ENCODE peak calls at places on chromosome 6, in seven cellular contexts. One of them, this sample, is unnamed.

GRCh38 chr6:85063611-85064010 is 299.2 kb upstream of the TBX18 start:
- DNase-seq in H9: no peak
- DNase-seq in endodermal cell: no peak
- DNase-seq in astrocyte: no peak
- DNase-seq in endothelial cell of umbilical vein: no peak
- DNase-seq in NT2/D1: no peak
- DNase-seq in mesendoderm: no peak
- DNase-seq in this sample: no peak

GRCh38 chr6:141580988-141581387 is 551.7 kb upstream of the GJE1 start:
- DNase-seq in NT2/D1: no peak
- DNase-seq in mesendoderm: peak
- DNase-seq in astrocyte: peak
- DNase-seq in endodermal cell: no peak
- DNase-seq in H9: no peak
- DNase-seq in endothelial cell of umbilical vein: no peak
- DNase-seq in this sample: no peak

GRCh38 chr6:105258816-105259215 is 79.0 kb upstream of the POPDC3 start:
- DNase-seq in NT2/D1: no peak
- DNase-seq in endothelial cell of umbilical vein: peak
- DNase-seq in mesendoderm: no peak
- DNase-seq in endodermal cell: no peak
- DNase-seq in astrocyte: peak
- DNase-seq in H9: no peak
- DNase-seq in this sample: no peak

GRCh38 chr6:12656841-12657435 is 59.6 kb upstream of the PHACTR1 start:
- DNase-seq in astrocyte: no peak
- DNase-seq in endodermal cell: no peak
- DNase-seq in NT2/D1: no peak
- DNase-seq in endothelial cell of umbilical vein: no peak
- DNase-seq in H9: no peak
- DNase-seq in mesendoderm: peak
- DNase-seq in this sample: no peak

GRCh38 chr6:132797975-132798819 is at the start of gene SLC18B1:
- DNase-seq in NT2/D1: no peak
- DNase-seq in H9: peak
- DNase-seq in astrocyte: no peak
- DNase-seq in endodermal cell: peak
- DNase-seq in endothelial cell of umbilical vein: peak
- DNase-seq in mesendoderm: peak
- DNase-seq in this sample: no peak

GRCh38 chr6:86706449-86706848 is 230.9 kb upstream of the HTR1E start:
- DNase-seq in mesendoderm: peak
- DNase-seq in NT2/D1: peak
- DNase-seq in H9: peak
- DNase-seq in endothelial cell of umbilical vein: no peak
- DNase-seq in endodermal cell: peak
- DNase-seq in astrocyte: no peak
- DNase-seq in this sample: no peak

GRCh38 chr6:108897371-108897770 is 49.1 kb downstream of the ARMC2 start:
- DNase-seq in H9: no peak
- DNase-seq in NT2/D1: no peak
- DNase-seq in astrocyte: peak
- DNase-seq in mesendoderm: no peak
- DNase-seq in endodermal cell: no peak
- DNase-seq in endothelial cell of umbilical vein: peak
- DNase-seq in this sample: peak

GRCh38 chr6:46098678-46099077 is 31.1 kb upstream of the ENPP4 start:
- DNase-seq in astrocyte: no peak
- DNase-seq in mesendoderm: no peak
- DNase-seq in H9: no peak
- DNase-seq in endodermal cell: no peak
- DNase-seq in endothelial cell of umbilical vein: peak
- DNase-seq in NT2/D1: no peak
- DNase-seq in this sample: no peak

GRCh38 chr6:3247255-3248146 is 11.2 kb upstream of the PSMG4 start:
- DNase-seq in H9: peak
- DNase-seq in endothelial cell of umbilical vein: peak
- DNase-seq in NT2/D1: no peak
- DNase-seq in astrocyte: peak
- DNase-seq in endodermal cell: peak
- DNase-seq in mesendoderm: peak
- DNase-seq in this sample: no peak

GRCh38 chr6:5084787-5085637 is at the start of gene PPP1R3G:
- DNase-seq in NT2/D1: no peak
- DNase-seq in endothelial cell of umbilical vein: peak
- DNase-seq in astrocyte: peak
- DNase-seq in endodermal cell: peak
- DNase-seq in H9: peak
- DNase-seq in mesendoderm: peak
- DNase-seq in this sample: no peak

GRCh38 chr6:30013296-30013922 is 47.7 kb upstream of the POLR1H start:
- DNase-seq in astrocyte: no peak
- DNase-seq in H9: peak
- DNase-seq in endodermal cell: peak
- DNase-seq in mesendoderm: peak
- DNase-seq in NT2/D1: no peak
- DNase-seq in endothelial cell of umbilical vein: peak
- DNase-seq in this sample: no peak

GRCh38 chr6:6788394-6789020 is 200.0 kb downstream of the LY86 start:
- DNase-seq in endothelial cell of umbilical vein: peak
- DNase-seq in astrocyte: no peak
- DNase-seq in endodermal cell: peak
- DNase-seq in NT2/D1: no peak
- DNase-seq in mesendoderm: peak
- DNase-seq in H9: no peak
- DNase-seq in this sample: no peak

GRCh38 chr6:31541059-31541657 is 645 bp downstream of the DDX39B start:
- DNase-seq in endodermal cell: peak
- DNase-seq in astrocyte: peak
- DNase-seq in endothelial cell of umbilical vein: no peak
- DNase-seq in H9: no peak
- DNase-seq in mesendoderm: peak
- DNase-seq in NT2/D1: peak
- DNase-seq in this sample: no peak

GRCh38 chr6:144758602-144759001 is 473.5 kb downstream of the UTRN start:
- DNase-seq in endothelial cell of umbilical vein: peak
- DNase-seq in H9: no peak
- DNase-seq in NT2/D1: no peak
- DNase-seq in endodermal cell: no peak
- DNase-seq in mesendoderm: no peak
- DNase-seq in astrocyte: peak
- DNase-seq in this sample: peak

GRCh38 chr6:133645000-133645619 is 243.8 kb upstream of the TCF21 start:
- DNase-seq in NT2/D1: no peak
- DNase-seq in endodermal cell: no peak
- DNase-seq in endothelial cell of umbilical vein: no peak
- DNase-seq in astrocyte: peak
- DNase-seq in mesendoderm: peak
- DNase-seq in H9: no peak
- DNase-seq in this sample: no peak

GRCh38 chr6:159172066-159172465 is 2.9 kb downstream of the FNDC1 start:
- DNase-seq in mesendoderm: no peak
- DNase-seq in endodermal cell: no peak
- DNase-seq in astrocyte: peak
- DNase-seq in H9: no peak
- DNase-seq in endothelial cell of umbilical vein: no peak
- DNase-seq in NT2/D1: no peak
- DNase-seq in this sample: no peak

GRCh38 chr6:28587011-28587745 is 61.5 kb downstream of the GPX5 start:
- DNase-seq in endothelial cell of umbilical vein: no peak
- DNase-seq in endodermal cell: peak
- DNase-seq in NT2/D1: peak
- DNase-seq in mesendoderm: peak
- DNase-seq in astrocyte: peak
- DNase-seq in H9: peak
- DNase-seq in this sample: no peak

GRCh38 chr6:39927159-39927558 is 7.1 kb downstream of the MOCS1 start:
- DNase-seq in mesendoderm: peak
- DNase-seq in astrocyte: peak
- DNase-seq in H9: no peak
- DNase-seq in NT2/D1: no peak
- DNase-seq in endodermal cell: no peak
- DNase-seq in endothelial cell of umbilical vein: no peak
- DNase-seq in this sample: no peak

GRCh38 chr6:28474441-28475219 is 31.3 kb upstream of the ZSCAN23 start:
- DNase-seq in astrocyte: peak
- DNase-seq in NT2/D1: peak
- DNase-seq in endodermal cell: peak
- DNase-seq in H9: no peak
- DNase-seq in endothelial cell of umbilical vein: peak
- DNase-seq in mesendoderm: peak
- DNase-seq in this sample: peak

GRCh38 chr6:6317386-6317785 is 3.1 kb downstream of the F13A1 start:
- DNase-seq in endothelial cell of umbilical vein: no peak
- DNase-seq in astrocyte: no peak
- DNase-seq in endodermal cell: no peak
- DNase-seq in H9: no peak
- DNase-seq in NT2/D1: no peak
- DNase-seq in mesendoderm: no peak
- DNase-seq in this sample: no peak

GRCh38 chr6:68559716-68560115 is 75.4 kb upstream of the ADGRB3 start:
- DNase-seq in H9: no peak
- DNase-seq in astrocyte: peak
- DNase-seq in mesendoderm: peak
- DNase-seq in NT2/D1: peak
- DNase-seq in endothelial cell of umbilical vein: no peak
- DNase-seq in endodermal cell: peak
- DNase-seq in this sample: no peak

GRCh38 chr6:119138906-119139541 is 60.6 kb upstream of the FAM184A start:
- DNase-seq in endodermal cell: no peak
- DNase-seq in H9: no peak
- DNase-seq in astrocyte: no peak
- DNase-seq in endothelial cell of umbilical vein: no peak
- DNase-seq in mesendoderm: no peak
- DNase-seq in NT2/D1: no peak
- DNase-seq in this sample: no peak

GRCh38 chr6:135546206-135546605 is 48.7 kb upstream of the AHI1 start:
- DNase-seq in astrocyte: no peak
- DNase-seq in endodermal cell: no peak
- DNase-seq in mesendoderm: no peak
- DNase-seq in H9: no peak
- DNase-seq in endothelial cell of umbilical vein: no peak
- DNase-seq in NT2/D1: no peak
- DNase-seq in this sample: no peak

GRCh38 chr6:54307412-54308036 is 717 bp upstream of the TINAG start:
- DNase-seq in endothelial cell of umbilical vein: no peak
- DNase-seq in H9: no peak
- DNase-seq in mesendoderm: no peak
- DNase-seq in astrocyte: no peak
- DNase-seq in endodermal cell: no peak
- DNase-seq in NT2/D1: no peak
- DNase-seq in this sample: no peak

DNA sequence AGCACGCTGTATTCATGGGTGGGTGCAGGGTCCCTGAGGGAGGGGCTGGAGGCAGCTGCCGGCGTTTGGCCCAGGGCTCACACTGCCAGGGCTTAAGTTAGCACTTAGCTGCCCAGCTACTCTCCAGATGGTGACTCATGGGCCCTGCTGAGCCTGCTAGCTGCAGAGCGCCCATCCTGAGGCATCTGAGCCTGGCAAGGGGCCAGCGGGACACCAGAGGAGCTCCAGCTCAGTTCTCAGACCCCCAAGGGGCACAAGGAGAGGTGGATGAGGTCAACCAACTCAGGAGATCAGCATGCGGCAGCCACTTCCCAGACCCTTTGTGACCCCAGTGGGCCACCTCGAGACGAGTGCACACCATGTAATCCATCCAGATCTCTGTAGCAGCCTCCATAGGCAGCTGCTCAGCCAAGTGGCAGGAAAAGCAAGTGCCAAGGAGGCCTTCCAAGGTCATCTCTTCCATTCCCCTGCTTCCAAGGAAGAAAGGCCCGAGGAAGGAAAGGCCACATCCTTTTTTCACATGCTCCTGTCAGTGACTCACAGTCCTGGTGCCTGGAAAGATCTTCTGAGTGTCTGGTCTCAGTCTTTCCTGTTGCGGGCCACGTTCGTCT is 35.3 kb downstream of the FOXP4 start:
- DNase-seq in astrocyte: peak
- DNase-seq in endodermal cell: no peak
- DNase-seq in mesendoderm: no peak
- DNase-seq in endothelial cell of umbilical vein: peak
- DNase-seq in NT2/D1: no peak
- DNase-seq in H9: no peak
- DNase-seq in this sample: no peak
- H3K9ac ChIP-seq in astrocyte: peak
- H3K9ac ChIP-seq in endodermal cell: no peak
- H3K9ac ChIP-seq in mesendoderm: no peak
- H3K9ac ChIP-seq in endothelial cell of umbilical vein: no peak
- H3K9ac ChIP-seq in NT2/D1: no peak
- H3K9ac ChIP-seq in H9: no peak
- H3K9ac ChIP-seq in this sample: no peak

GRCh38 chr6:155248021-155249001 is 15.5 kb upstream of the CLDN20 start:
- DNase-seq in endodermal cell: peak
- DNase-seq in mesendoderm: peak
- DNase-seq in NT2/D1: no peak
- DNase-seq in H9: peak
- DNase-seq in astrocyte: peak
- DNase-seq in endothelial cell of umbilical vein: peak
- DNase-seq in this sample: no peak

GRCh38 chr6:155252581-155252980 is 11.2 kb upstream of the CLDN20 start:
- DNase-seq in endothelial cell of umbilical vein: no peak
- DNase-seq in H9: no peak
- DNase-seq in astrocyte: no peak
- DNase-seq in NT2/D1: no peak
- DNase-seq in endodermal cell: peak
- DNase-seq in mesendoderm: no peak
- DNase-seq in this sample: no peak

GRCh38 chr6:155247618-155248017 is 16.2 kb upstream of the CLDN20 start:
- DNase-seq in astrocyte: peak
- DNase-seq in H9: no peak
- DNase-seq in NT2/D1: no peak
- DNase-seq in endodermal cell: peak
- DNase-seq in endothelial cell of umbilical vein: no peak
- DNase-seq in mesendoderm: peak
- DNase-seq in this sample: no peak

GRCh38 chr6:155253337-155253736 is 10.5 kb upstream of the CLDN20 start:
- DNase-seq in mesendoderm: peak
- DNase-seq in NT2/D1: peak
- DNase-seq in endothelial cell of umbilical vein: no peak
- DNase-seq in endodermal cell: peak
- DNase-seq in H9: no peak
- DNase-seq in astrocyte: no peak
- DNase-seq in this sample: no peak

GRCh38 chr6:155250701-155251381 is 13.0 kb upstream of the CLDN20 start:
- DNase-seq in mesendoderm: no peak
- DNase-seq in endothelial cell of umbilical vein: no peak
- DNase-seq in NT2/D1: no peak
- DNase-seq in astrocyte: no peak
- DNase-seq in H9: no peak
- DNase-seq in endodermal cell: peak
- DNase-seq in this sample: no peak
- H3K9ac ChIP-seq in mesendoderm: no peak
- H3K9ac ChIP-seq in endothelial cell of umbilical vein: no peak
- H3K9ac ChIP-seq in NT2/D1: no peak
- H3K9ac ChIP-seq in astrocyte: no peak
- H3K9ac ChIP-seq in H9: no peak
- H3K9ac ChIP-seq in endodermal cell: no peak
- H3K9ac ChIP-seq in this sample: no peak

GRCh38 chr6:26065952-26066380 is 21.3 kb upstream of the HFE start:
- DNase-seq in astrocyte: peak
- DNase-seq in NT2/D1: no peak
- DNase-seq in H9: peak
- DNase-seq in mesendoderm: peak
- DNase-seq in endothelial cell of umbilical vein: peak
- DNase-seq in endodermal cell: peak
- DNase-seq in this sample: no peak
- H3K9ac ChIP-seq in astrocyte: peak
- H3K9ac ChIP-seq in NT2/D1: no peak
- H3K9ac ChIP-seq in H9: no peak
- H3K9ac ChIP-seq in mesendoderm: no peak
- H3K9ac ChIP-seq in endothelial cell of umbilical vein: no peak
- H3K9ac ChIP-seq in endodermal cell: peak
- H3K9ac ChIP-seq in this sample: no peak

GRCh38 chr6:17470209-17470952 is 77.0 kb downstream of the CAP2 start:
- DNase-seq in mesendoderm: no peak
- DNase-seq in NT2/D1: no peak
- DNase-seq in H9: no peak
- DNase-seq in astrocyte: peak
- DNase-seq in endodermal cell: no peak
- DNase-seq in endothelial cell of umbilical vein: no peak
- DNase-seq in this sample: no peak
- H3K9ac ChIP-seq in mesendoderm: no peak
- H3K9ac ChIP-seq in NT2/D1: no peak
- H3K9ac ChIP-seq in H9: no peak
- H3K9ac ChIP-seq in astrocyte: no peak
- H3K9ac ChIP-seq in endodermal cell: no peak
- H3K9ac ChIP-seq in endothelial cell of umbilical vein: no peak
- H3K9ac ChIP-seq in this sample: no peak